ENCODE peak calls at places on chromosomes 6 and 20, in four cellular contexts. T is heart left ventricle, L is A673, V is psoas muscle. C is an unnamed sample.

GRCh38 chr6:3405679-3406078 is 51.2 kb downstream of the SLC22A23 start:
- DNase-seq in T (no peak), L (no peak), V (no peak), C (no peak)

GRCh38 chr6:46507426-46507825 is 16.2 kb upstream of the RCAN2 start:
- DNase-seq in T (no peak), L (no peak), V (no peak), C (no peak)

GRCh38 chr6:158071121-158072082 is 89.7 kb downstream of the SYNJ2 start:
- DNase-seq in T (no peak), L (no peak), V (no peak), C (no peak)

GRCh38 chr6:168413018-168413720 is 27.8 kb upstream of the SMOC2 start:
- DNase-seq in T (no peak), L (no peak), V (no peak), C (no peak)

GRCh38 chr6:163085861-163086562 is 328.5 kb upstream of the QKI start:
- DNase-seq in T (no peak), L (no peak), V (no peak), C (no peak)

GRCh38 chr20:25692499-25692898 is 4.2 kb downstream of the ZNF337 start:
- DNase-seq in T (no peak), L (no peak), V (no peak), C (no peak)

GRCh38 chr6:31116661-31117385 is 2.2 kb downstream of the PSORS1C1 start:
- DNase-seq in T (peak; percentile 60), L (no peak), V (no peak), C (no peak)

GRCh38 chr6:75156186-75156878 is 49.5 kb downstream of the COL12A1 start:
- DNase-seq in T (no peak), L (no peak), V (no peak), C (no peak)

GRCh38 chr6:79134699-79135474 is 56.8 kb upstream of the PHIP start:
- DNase-seq in T (no peak), L (no peak), V (no peak), C (no peak)

GRCh38 chr6:87074051-87074711 is 20.7 kb downstream of the CGA start:
- DNase-seq in T (no peak), L (no peak), V (no peak), C (no peak)

GRCh38 chr6:89011436-89011835 is 48.0 kb upstream of the RNGTT start:
- DNase-seq in T (no peak), L (no peak), V (no peak), C (no peak)

GRCh38 chr6:33018904-33019303 is 9.5 kb upstream of the HLA-DOA start:
- DNase-seq in T (peak; percentile 82), L (no peak), V (peak; percentile 65), C (no peak)

GRCh38 chr6:74197310-74197709 is 501.3 kb downstream of the CD109 start:
- DNase-seq in T (no peak), L (no peak), V (no peak), C (no peak)

GRCh38 chr6:2589171-2589661 is 161.5 kb downstream of the MYLK4 start:
- DNase-seq in T (no peak), L (no peak), V (no peak), C (no peak)

GRCh38 chr20:63538204-63539091 is 1.3 kb upstream of the PTK6 start:
- DNase-seq in T (peak; percentile 58), L (no peak), V (no peak), C (no peak)

GRCh38 chr6:86477510-86478166 is 459.7 kb upstream of the HTR1E start:
- DNase-seq in T (no peak), L (no peak), V (no peak), C (no peak)

GRCh38 chr20:11375966-11376365 is 541.7 kb upstream of the BTBD3 start:
- DNase-seq in T (no peak), L (no peak), V (no peak), C (no peak)

GRCh38 chr20:10929023-10929422 is 255.2 kb upstream of the JAG1 start:
- DNase-seq in T (no peak), L (no peak), V (no peak), C (no peak)

GRCh38 chr20:50501970-50502745 is 8.0 kb upstream of the PTPN1 start:
- DNase-seq in T (no peak), L (no peak), V (no peak), C (no peak)

GRCh38 chr6:81561071-81561564 is 191.4 kb downstream of the TENT5A start:
- DNase-seq in T (no peak), L (no peak), V (no peak), C (no peak)
- H3K4me3 ChIP-seq in T (no peak overlapping the region), L (no peak overlapping the region), V (no peak overlapping the region), C (no peak overlapping the region)

GRCh38 chr6:146905313-146905712 is 298.9 kb upstream of the STXBP5 start:
- DNase-seq in T (no peak), L (peak; percentile 56), V (no peak), C (peak; percentile 69)

GRCh38 chr6:146904596-146904995 is 299.6 kb upstream of the STXBP5 start:
- DNase-seq in T (no peak), L (no peak), V (no peak), C (no peak)

GRCh38 chr6:146898888-146899227 is 300.1 kb downstream of the ADGB start:
- DNase-seq in T (no peak), L (no peak), V (no peak), C (no peak)

GRCh38 chr6:146902846-146903245 is 301.4 kb upstream of the STXBP5 start:
- DNase-seq in T (no peak), L (no peak), V (no peak), C (no peak)

DNA sequence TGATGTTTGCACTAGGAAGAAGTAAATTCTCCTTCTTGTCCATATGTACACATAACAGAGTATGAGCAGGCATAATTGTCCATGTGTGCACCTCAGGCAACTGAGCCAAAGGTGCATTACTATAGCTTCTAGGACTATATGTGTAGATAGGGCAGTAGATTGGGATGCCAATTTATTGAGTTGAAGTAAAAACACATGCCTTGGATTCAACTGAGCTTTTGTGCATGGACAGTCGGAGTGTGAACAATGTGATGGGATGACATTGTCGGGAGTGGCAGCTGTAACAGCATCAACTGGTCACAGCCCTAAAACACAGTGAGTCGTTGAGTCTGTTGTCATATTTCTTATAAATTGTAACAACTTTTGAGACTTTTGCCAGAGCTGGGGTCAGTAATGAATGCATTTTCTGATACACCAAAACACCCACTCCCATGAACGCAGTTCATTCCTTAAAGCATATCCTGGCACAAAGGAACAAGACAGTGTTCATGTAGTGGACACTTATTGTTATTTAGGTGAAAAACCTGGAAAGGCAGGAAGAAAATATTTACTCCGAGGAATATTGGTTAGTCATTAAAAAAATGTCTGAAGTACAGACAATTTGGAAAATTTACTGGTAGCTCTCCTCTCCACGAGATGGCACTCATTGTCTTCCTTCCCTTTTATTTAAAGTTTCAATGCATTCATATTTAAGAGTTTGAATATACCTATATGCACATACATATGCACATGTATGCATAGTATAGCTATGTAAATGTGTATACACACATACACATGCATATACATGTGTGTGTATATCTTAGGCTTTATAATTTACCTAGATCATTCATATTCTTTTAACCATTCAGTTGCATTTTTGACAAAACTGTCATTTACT is 302.0 kb upstream of the STXBP5 start:
- DNase-seq in T (no peak), L (no peak), V (no peak), C (no peak)
- TF ChIP-seq CTCF in T (no peak), L (peak; percentile 52), V (no peak), C (peak; percentile 53)

DNA sequence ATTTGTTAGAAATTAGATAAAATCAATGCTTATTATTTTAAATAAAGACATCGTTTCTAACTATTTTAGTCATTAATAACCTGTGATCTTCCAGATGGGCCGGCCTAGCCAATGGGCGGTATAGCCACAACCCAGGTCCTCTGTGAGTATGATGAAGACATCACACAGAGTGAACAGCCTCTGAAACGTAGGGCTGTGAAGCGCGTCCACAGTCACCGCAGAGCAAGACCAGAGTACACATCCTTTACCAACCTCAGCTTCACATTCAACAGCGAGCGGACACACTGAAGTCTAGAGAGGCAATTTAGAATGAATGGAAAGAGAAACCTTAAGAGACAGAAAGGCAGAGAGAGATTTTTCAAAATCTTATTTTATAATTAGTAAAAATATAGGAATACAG is 125.0 kb upstream of the RPS6KA2 start:
- DNase-seq in T (no peak), L (no peak), V (no peak), C (no peak)
- H3K4me1 ChIP-seq in T (no peaks in the 10 kb centered on the region), L (peaks cover 8% of the 10 kb centered on the region), V (no peaks in the 10 kb centered on the region), C (peaks cover 31% of the 10 kb centered on the region)

GRCh38 chr6:125748534-125749111 is 809 bp upstream of the HEY2 start:
- DNase-seq in T (no peak), L (peak; percentile 49), V (no peak), C (no peak)

GRCh38 chr6:125746731-125747588 is 2.5 kb upstream of the HEY2 start:
- DNase-seq in T (peak; percentile 83), L (no peak), V (peak; percentile 78), C (no peak)

GRCh38 chr6:125749112-125749863 is at the start of gene HEY2:
- DNase-seq in T (peak; percentile 96), L (peak; percentile 95), V (peak; percentile 97), C (peak; percentile 94)

GRCh38 chr6:125746019-125746414 is 3.4 kb upstream of the HEY2 start:
- DNase-seq in T (no peak), L (no peak), V (no peak), C (no peak)

DNA sequence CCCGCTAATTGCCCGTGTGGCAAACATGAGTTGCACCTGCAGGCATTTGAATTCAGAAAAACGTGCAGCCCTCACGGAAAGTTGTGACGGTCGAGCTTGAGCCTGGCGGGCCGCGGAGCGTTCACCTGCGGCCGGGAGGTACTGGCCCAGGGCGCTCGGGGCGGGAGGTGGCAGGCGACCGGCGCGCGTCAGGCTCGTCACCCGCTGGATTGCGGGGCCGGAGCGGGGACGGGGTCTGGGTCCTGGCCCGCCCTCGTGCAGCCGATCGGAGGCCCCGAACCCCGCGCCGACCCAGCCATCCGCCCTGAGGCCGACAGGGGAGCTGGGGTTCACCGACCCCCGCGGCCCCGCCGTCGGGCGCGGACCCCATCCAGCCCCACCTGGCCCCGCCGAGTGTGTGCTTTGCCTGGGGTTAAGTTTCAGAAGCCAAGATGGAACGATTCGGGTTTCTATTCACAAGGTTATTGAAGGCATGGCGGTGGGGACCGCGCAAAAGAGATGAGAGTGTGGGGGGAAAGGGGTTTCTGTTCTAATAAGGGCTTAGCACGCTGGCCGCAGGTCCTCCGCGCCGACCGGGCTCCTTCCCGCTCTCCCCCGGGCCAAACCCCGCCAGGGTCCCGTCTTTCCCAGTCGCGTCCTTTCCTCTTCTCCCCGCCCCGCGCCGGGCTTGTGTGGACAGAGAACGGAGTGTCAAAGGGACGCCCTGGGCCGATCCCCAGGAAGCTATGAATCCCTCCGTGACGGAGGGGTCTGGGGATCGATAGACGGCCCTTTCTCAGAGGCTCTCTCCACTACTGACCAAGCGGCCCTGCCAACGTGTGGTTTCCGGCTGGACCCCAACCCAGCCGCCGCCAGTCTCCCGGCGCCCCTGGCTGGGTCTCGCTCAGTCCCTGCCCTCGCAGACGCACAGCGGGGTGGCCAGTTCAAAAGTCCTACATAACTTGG is 1.6 kb upstream of the HEY2 start:
- DNase-seq in T (peak; percentile 51), L (no peak), V (peak; percentile 71), C (peak; percentile 21)
- H3K4me3 ChIP-seq in T (peak overlapping the region; percentile 70), L (peak overlapping the region; percentile 66), V (peak overlapping the region; percentile 89), C (peak overlapping the region; percentile 62)

GRCh38 chr6:43953794-43954310 is 173.4 kb downstream of the MRPL14 start:
- DNase-seq in T (peak; percentile 53), L (no peak), V (peak; percentile 89), C (no peak)
- TF ChIP-seq CTCF in T (peak; percentile 17), L (peak; percentile 37), V (peak; percentile 42), C (peak; percentile 42)